ENCODE peak calls at places on chromosome 1, in seven cellular contexts. Z is ureter; A is GM19239; E is caudate nucleus; N is activated CD8-positive, alpha-beta memory T cell treated with anti-CD3 and anti-CD28 coated beads for 24 hours; O is stimulated activated CD4-positive, alpha-beta T cell treated with anti-CD3 and anti-CD28 coated beads, TNF-alpha, amount 100 ng/mL, for 1 hour; S is EL. R is an unnamed sample.

GRCh38 chr1:15942661-15943514 is 33.0 kb downstream of the ZBTB17 start:
- DNase-seq in E (no peak), A (no peak), S (no peak), N (peak; percentile 56), Z (peak; percentile 43), O (no peak), R (no peak)

GRCh38 chr1:69073176-69073575 is 494.5 kb upstream of the LRRC7 start:
- DNase-seq in E (no peak), O (no peak), Z (no peak), S (no peak), N (no peak), A (no peak), R (no peak)

GRCh38 chr1:100583827-100584226 is 45.9 kb downstream of the GPR88 start:
- DNase-seq in O (no peak), E (no peak), N (no peak), A (no peak), S (no peak), Z (no peak), R (no peak)

GRCh38 chr1:26537951-26538352 is 8.4 kb downstream of the RPS6KA1 start:
- DNase-seq in E (no peak), S (no peak), Z (no peak), A (no peak), O (no peak), N (no peak), R (peak; percentile 55)

GRCh38 chr1:234977891-234978396 is 150.7 kb downstream of the TOMM20 start:
- DNase-seq in N (no peak), Z (no peak), O (no peak), E (no peak), A (no peak), S (no peak), R (no peak)

GRCh38 chr1:194394676-194395075 is 1208.3 kb upstream of the B3GALT2 start:
- DNase-seq in S (no peak), O (no peak), Z (no peak), A (no peak), N (no peak), E (no peak), R (no peak)

GRCh38 chr1:167776151-167776550 is 54.4 kb downstream of the MPZL1 start:
- DNase-seq in Z (no peak), A (no peak), S (peak; percentile 38), O (no peak), N (no peak), E (no peak), R (no peak)

GRCh38 chr1:29258974-29259801 is 22.9 kb downstream of the PTPRU start:
- DNase-seq in E (no peak), S (no peak), N (peak; percentile 60), Z (no peak), A (no peak), O (no peak), R (no peak)

GRCh38 chr1:101235696-101236545 is 898 bp upstream of the S1PR1 start:
- DNase-seq in S (peak; percentile 58), E (peak; percentile 18), O (peak; percentile 41), Z (peak; percentile 48), A (no peak), N (peak; percentile 86), R (no peak)

GRCh38 chr1:154607748-154608521 is at the start of gene ADAR:
- DNase-seq in N (peak; percentile 93), A (peak; percentile 77), E (peak; percentile 72), S (peak; percentile 98), O (peak; percentile 80), Z (peak; percentile 94), R (peak; percentile 85)

R was measured in hypothalamus.